ENCODE peak calls at places on chromosomes 1 and 21, in five cellular contexts. V, S, Z, J and P are unnamed samples.

GRCh38 chr1:24400065-24400464 is 13.5 kb downstream of the STPG1 start:
- DNase-seq in V (no peak), S (no peak), Z (no peak), J (no peak), P (no peak)

GRCh38 chr1:220787069-220787614 is 429 bp downstream of the MTARC1 start:
- DNase-seq in V (peak; percentile 86), S (peak; percentile 43), Z (no peak), J (no peak), P (peak; percentile 77)

GRCh38 chr1:227780101-227781044 is 35.1 kb upstream of the PRSS38 start:
- DNase-seq in V (no peak), S (no peak), Z (no peak), J (no peak), P (no peak)

GRCh38 chr1:225360119-225360518 is 67.7 kb downstream of the LBR start:
- DNase-seq in V (no peak), S (no peak), Z (no peak), J (no peak), P (no peak)

GRCh38 chr1:223873044-223873443 is 27.3 kb upstream of the TP53BP2 start:
- DNase-seq in V (no peak), S (peak; percentile 25), Z (no peak), J (no peak), P (no peak)

GRCh38 chr1:15620155-15620545 is 2.9 kb downstream of the DDI2 start:
- DNase-seq in V (no peak), S (peak; percentile 38), Z (no peak), J (no peak), P (no peak)

GRCh38 chr1:89672489-89673183 is 39.7 kb downstream of the LRRC8C start:
- DNase-seq in V (no peak), S (no peak), Z (no peak), J (no peak), P (no peak)

GRCh38 chr21:9737871-9738520 is 783.4 kb upstream of the TPTE start:
- DNase-seq in V (no peak), S (no peak), Z (no peak), J (no peak), P (peak; percentile 25)

GRCh38 chr1:58317086-58317485 is 229.4 kb downstream of the OMA1 start:
- DNase-seq in V (no peak), S (no peak), Z (no peak), J (no peak), P (no peak)

GRCh38 chr1:228101994-228102790 is 933 bp downstream of the C1orf35 start:
- DNase-seq in V (peak; percentile 36), S (peak; percentile 35), Z (no peak), J (peak; percentile 71), P (no peak)

GRCh38 chr1:36350659-36351171 is 27.3 kb upstream of the EVA1B start:
- DNase-seq in V (peak; percentile 84), S (peak; percentile 74), Z (no peak), J (peak; percentile 60), P (no peak)

GRCh38 chr1:226064816-226065248 is 2.3 kb downstream of the H3-3A start:
- DNase-seq in V (peak; percentile 48), S (peak; percentile 59), Z (no peak), J (no peak), P (no peak)

GRCh38 chr1:47651311-47652089 is 213.7 kb downstream of the FOXD2 start:
- DNase-seq in V (peak; percentile 59), S (no peak), Z (no peak), J (peak; percentile 21), P (no peak)

GRCh38 chr1:206695751-206696150 is 11.0 kb downstream of the MAPKAPK2 start:
- DNase-seq in V (no peak), S (no peak), Z (no peak), J (no peak), P (no peak)

GRCh38 chr21:35077975-35078374 is 28.9 kb upstream of the RUNX1 start:
- DNase-seq in V (no peak), S (peak; percentile 47), Z (no peak), J (no peak), P (no peak)

GRCh38 chr1:47997289-47998200 is at the start of gene TRABD2B:
- DNase-seq in V (peak; percentile 72), S (peak; percentile 69), Z (peak; percentile 82), J (peak; percentile 91), P (peak; percentile 72)

GRCh38 chr1:8941906-8942305 is 3.8 kb upstream of the CA6 start:
- DNase-seq in V (no peak), S (peak; percentile 83), Z (no peak), J (no peak), P (no peak)

GRCh38 chr1:218874313-218874712 is 299.4 kb upstream of the LYPLAL1 start:
- DNase-seq in V (no peak), S (peak; percentile 97), Z (no peak), J (no peak), P (no peak)

GRCh38 chr1:147892216-147892615 is 10.4 kb upstream of the GJA8 start:
- DNase-seq in V (peak; percentile 8), S (no peak), Z (no peak), J (no peak), P (no peak)

GRCh38 chr1:110069302-110070281 is 880 bp downstream of the ALX3 start:
- DNase-seq in V (no peak), S (no peak), Z (no peak), J (no peak), P (no peak)

GRCh38 chr1:48200166-48200900 is 22.2 kb upstream of the SLC5A9 start:
- DNase-seq in V (no peak), S (peak; percentile 55), Z (no peak), J (no peak), P (no peak)

GRCh38 chr1:248837045-248837793 is 805 bp upstream of the ZNF672 start:
- DNase-seq in V (no peak), S (no peak), Z (no peak), J (no peak), P (no peak)

GRCh38 chr1:210292276-210292851 is 36.3 kb upstream of the HHAT start:
- DNase-seq in V (peak; percentile 90), S (peak; percentile 26), Z (peak; percentile 64), J (peak; percentile 78), P (peak; percentile 79)

GRCh38 chr1:169160845-169161511 is 54.5 kb downstream of the ATP1B1 start:
- DNase-seq in V (no peak), S (peak; percentile 6), Z (no peak), J (no peak), P (no peak)

GRCh38 chr1:230852959-230853358 is 15.4 kb downstream of the C1orf198 start:
- DNase-seq in V (no peak), S (no peak), Z (no peak), J (no peak), P (no peak)

GRCh38 chr21:40029888-40030287 is 162.7 kb downstream of the PCP4 start:
- DNase-seq in V (no peak), S (no peak), Z (no peak), J (no peak), P (no peak)
- H3K27ac ChIP-seq in V (no peak overlapping the region), S (no peak overlapping the region), Z (no peak overlapping the region), J (no peak overlapping the region), P (no peak overlapping the region)

GRCh38 chr1:27597036-27597435 is 6.9 kb downstream of the AHDC1 start:
- DNase-seq in V (peak; percentile 30), S (no peak), Z (no peak), J (peak; percentile 12), P (no peak)

GRCh38 chr1:27595597-27595996 is 8.3 kb downstream of the AHDC1 start:
- DNase-seq in V (no peak), S (no peak), Z (no peak), J (no peak), P (no peak)

GRCh38 chr1:27597511-27598216 is 6.3 kb downstream of the AHDC1 start:
- DNase-seq in V (no peak), S (no peak), Z (no peak), J (peak; percentile 55), P (no peak)

GRCh38 chr1:27594542-27595510 is 9.1 kb downstream of the AHDC1 start:
- DNase-seq in V (peak; percentile 43), S (peak; percentile 51), Z (no peak), J (no peak), P (no peak)

DNA sequence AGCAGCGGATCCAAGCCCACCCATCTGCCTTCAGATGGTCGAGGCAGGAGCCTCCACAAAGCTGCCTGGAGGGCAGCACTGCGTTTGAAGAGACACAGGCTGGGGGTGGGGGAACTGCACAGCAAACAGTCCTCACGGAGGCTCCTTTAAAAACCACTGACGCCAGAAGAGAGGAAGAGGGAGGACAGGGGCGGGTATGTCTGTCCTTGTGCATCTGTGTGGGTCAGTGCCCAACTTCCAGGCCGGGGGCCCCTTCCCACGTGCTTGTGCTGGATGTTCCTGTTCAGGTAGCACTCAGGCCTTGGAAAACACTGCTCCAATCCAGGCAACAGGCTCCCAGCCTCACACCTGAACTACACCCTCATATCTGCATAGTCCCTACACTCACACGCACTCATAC is 7.7 kb downstream of the AHDC1 start:
- DNase-seq in V (peak; percentile 87), S (no peak), Z (no peak), J (peak; percentile 51), P (no peak)
- H3K4me1 ChIP-seq in V (peaks cover 100% of the 10 kb centered on the region), S (peaks cover 75% of the 10 kb centered on the region), Z (peaks cover 100% of the 10 kb centered on the region), J (peaks cover 95% of the 10 kb centered on the region), P (peaks cover 30% of the 10 kb centered on the region)

DNA sequence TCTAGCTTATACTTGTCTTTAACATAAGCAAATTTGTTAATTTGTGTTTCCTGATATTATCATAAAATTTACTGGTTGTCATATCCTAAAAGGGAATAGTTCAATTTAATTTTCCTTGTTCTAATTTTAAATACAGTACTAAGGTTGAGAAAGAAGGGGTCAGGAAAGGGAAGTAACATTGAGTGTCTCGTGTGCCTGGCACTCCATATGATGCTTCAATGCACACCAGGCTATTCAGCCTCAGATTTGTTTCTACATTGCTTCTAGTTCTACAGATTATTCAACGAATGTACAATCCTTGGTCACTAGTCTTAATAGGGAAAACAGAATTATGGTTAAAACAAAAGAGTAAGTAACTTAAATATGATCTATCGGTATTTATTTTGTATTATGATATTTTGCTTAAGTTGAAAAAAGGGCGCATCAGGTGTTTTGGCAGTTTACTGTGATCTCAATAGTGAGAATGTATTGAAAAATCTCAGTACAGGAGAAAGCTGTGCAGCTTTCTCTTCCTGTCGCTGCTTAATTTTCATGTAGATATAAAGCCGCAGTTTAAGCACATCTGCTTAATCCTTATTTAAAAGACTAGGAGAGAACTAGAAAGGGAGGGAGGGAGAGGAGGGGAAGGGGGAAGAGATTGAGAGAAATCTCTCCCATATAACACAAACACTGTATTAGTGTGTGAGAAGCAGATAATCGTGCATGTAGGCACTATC is 13.0 kb downstream of the PTPRC start:
- DNase-seq in V (no peak), S (no peak), Z (no peak), J (no peak), P (no peak)
- H3K27ac ChIP-seq in V (no peak overlapping the region), S (no peak overlapping the region), Z (no peak overlapping the region), J (no peak overlapping the region), P (no peak overlapping the region)

GRCh38 chr21:24870633-24871032 is 736.6 kb downstream of the MRPL39 start:
- DNase-seq in V (no peak), S (no peak), Z (no peak), J (no peak), P (no peak)
- H3K4me1 ChIP-seq in V (no peaks in the 10 kb centered on the region), S (no peaks in the 10 kb centered on the region), Z (no peaks in the 10 kb centered on the region), J (no peaks in the 10 kb centered on the region), P (no peaks in the 10 kb centered on the region)